ENCODE peak calls at places on chromosomes 13 and 19, in seven cellular contexts. A is IMR-90, U is H1, N is mammary epithelial cell, F is OCI-LY7, W is trophoblast cell, Q is neuronal stem cell. C is an unnamed sample.

GRCh38 chr19:16216744-16217670 is 19.3 kb downstream of the AP1M1 start:
- DNase-seq in U (no peak), F (no peak), N (no peak), W (no peak), A (no peak), Q (no peak), C (no peak)

GRCh38 chr19:42693760-42694350 is 46.4 kb downstream of the PSG3 start:
- DNase-seq in U (no peak), F (peak), Q (no peak), A (peak), W (peak), N (peak), C (peak)

GRCh38 chr13:94073006-94073744 is 406.3 kb downstream of the DCT start:
- DNase-seq in U (no peak), Q (no peak), N (peak), A (peak), F (no peak), W (no peak), C (no peak)

GRCh38 chr19:6424190-6424938 is at the start of gene KHSRP:
- DNase-seq in U (peak), Q (no peak), W (no peak), A (no peak), F (peak), N (no peak), C (no peak)

GRCh38 chr13:50171585-50172282 is 156.5 kb downstream of the KCNRG start:
- DNase-seq in W (peak), F (no peak), U (no peak), A (peak), Q (no peak), N (no peak), C (no peak)

GRCh38 chr13:80612804-80613203 is 271.9 kb upstream of the SPRY2 start:
- DNase-seq in W (no peak), F (no peak), A (no peak), U (no peak), Q (peak), N (no peak), C (no peak)

GRCh38 chr13:113119822-113120189 is 2.8 kb upstream of the F10 start:
- DNase-seq in W (no peak), N (no peak), U (no peak), Q (no peak), F (no peak), A (no peak), C (no peak)

GRCh38 chr13:44237276-44237767 is 136.3 kb upstream of the SERP2 start:
- DNase-seq in F (no peak), U (no peak), Q (no peak), A (peak), N (peak), W (peak), C (peak)

GRCh38 chr13:111411186-111411858 is 90.9 kb downstream of the TEX29 start:
- DNase-seq in A (no peak), Q (no peak), N (no peak), F (no peak), U (no peak), W (no peak), C (no peak)

GRCh38 chr19:11025445-11025844 is 63.8 kb upstream of the LDLR start:
- DNase-seq in W (no peak), A (no peak), F (no peak), N (no peak), Q (no peak), U (no peak), C (no peak)

GRCh38 chr13:87972568-87972967 is 301.4 kb downstream of the SLITRK5 start:
- DNase-seq in U (no peak), A (no peak), F (no peak), Q (no peak), W (no peak), N (no peak), C (no peak)

DNA sequence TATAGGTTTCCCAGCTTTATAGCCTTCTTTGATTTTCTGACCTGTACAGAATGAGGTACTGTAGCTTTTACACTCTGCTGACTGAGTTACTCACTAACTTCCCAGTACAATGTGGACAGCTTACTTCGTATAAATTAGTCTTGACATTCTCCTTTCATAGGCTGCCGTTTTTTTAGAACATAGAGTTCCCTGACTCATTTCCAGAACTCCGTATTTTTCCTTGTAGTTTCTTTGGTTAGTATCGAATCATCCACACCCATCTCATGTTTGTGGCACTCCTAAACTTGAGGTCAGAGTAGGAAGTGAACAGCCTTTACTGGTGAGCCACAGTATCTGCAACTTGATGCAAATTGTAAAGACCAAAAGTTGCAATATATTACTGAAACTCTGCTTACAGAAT is 303.9 kb downstream of the SLITRK5 start:
- DNase-seq in N (no peak), U (no peak), F (no peak), W (no peak), A (no peak), Q (no peak), C (no peak)
- H2AFZ ChIP-seq in N (no peak), U (no peak), F (no peak), W (no peak), A (no peak), Q (no peak), C (no peak)

GRCh38 chr19:38004100-38004504 is 97.1 kb downstream of the SIPA1L3 start:
- DNase-seq in A (no peak), Q (no peak), F (no peak), N (no peak), U (no peak), W (no peak), C (no peak)
- H2AFZ ChIP-seq in A (peak), Q (peak), F (peak), N (peak), U (no peak), W (no peak), C (no peak)

DNA sequence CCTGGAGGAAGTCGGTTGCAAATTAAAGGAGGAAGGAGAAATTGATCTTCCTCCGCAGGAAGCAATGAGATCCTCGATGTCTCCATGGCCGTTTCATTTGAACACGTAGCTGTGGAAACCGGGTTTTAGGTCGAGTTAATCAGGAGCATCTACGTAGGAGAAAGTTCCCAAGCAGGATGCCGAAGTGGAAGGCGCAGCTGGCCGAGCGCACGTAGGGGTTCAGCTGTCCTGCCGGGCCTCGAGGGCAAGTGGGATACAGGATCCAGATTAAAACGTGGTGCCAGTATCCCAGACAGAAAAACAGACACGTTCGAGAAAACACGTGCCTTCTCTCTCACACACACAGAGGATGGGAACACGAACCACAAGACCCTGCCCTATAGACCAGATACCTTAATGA is 40.3 kb upstream of the POMP start:
- DNase-seq in Q (no peak), U (no peak), N (no peak), F (no peak), W (peak), A (no peak), C (no peak)
- H2AFZ ChIP-seq in Q (no peak), U (peak), N (no peak), F (no peak), W (no peak), A (no peak), C (no peak)

GRCh38 chr19:12918253-12918652 is 840 bp downstream of the SYCE2 start:
- DNase-seq in A (no peak), N (no peak), W (no peak), F (no peak), U (no peak), Q (no peak), C (no peak)

GRCh38 chr19:12913871-12914690 is 5.0 kb downstream of the SYCE2 start:
- DNase-seq in N (no peak), U (no peak), A (no peak), W (no peak), F (peak), Q (no peak), C (no peak)

GRCh38 chr19:12907166-12907565 is 11.9 kb downstream of the SYCE2 start:
- DNase-seq in Q (no peak), U (no peak), F (no peak), N (no peak), A (no peak), W (no peak), C (no peak)

DNA sequence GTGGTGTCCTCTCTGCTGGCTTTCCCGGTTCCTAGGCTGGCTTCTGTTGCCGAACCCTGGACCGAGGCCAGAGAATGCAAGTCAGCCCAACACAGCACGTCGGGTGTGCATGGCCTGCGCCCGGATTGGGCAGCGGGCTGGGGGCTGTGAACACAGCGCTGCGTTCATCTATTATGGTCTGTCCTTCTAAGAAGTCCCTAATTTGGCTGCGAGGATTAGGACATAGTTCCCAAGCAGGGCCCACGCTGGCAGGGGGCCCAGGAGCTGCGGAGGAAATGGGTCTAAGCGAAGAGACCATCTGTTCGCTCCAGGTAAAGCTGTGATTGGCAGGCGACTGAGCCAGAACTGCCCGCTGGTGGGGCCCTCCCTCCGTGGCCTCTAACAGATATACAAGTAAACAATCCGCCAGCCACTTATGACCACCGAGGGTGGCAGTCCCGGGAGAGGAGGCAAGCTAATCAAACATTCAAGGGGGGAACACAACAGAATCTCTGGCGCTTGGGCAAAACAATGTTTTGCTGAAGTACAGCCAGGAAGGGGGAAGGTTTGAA is 6.0 kb downstream of the SYCE2 start:
- DNase-seq in W (no peak), F (no peak), N (no peak), U (peak), A (peak), Q (no peak), C (no peak)
- H2AFZ ChIP-seq in W (peak), F (no peak), N (peak), U (no peak), A (peak), Q (peak), C (no peak)

GRCh38 chr19:13026478-13026999 is 31.3 kb downstream of the NFIX start:
- DNase-seq in A (peak), U (no peak), Q (no peak), N (peak), F (no peak), W (no peak), C (no peak)

GRCh38 chr19:13023666-13024065 is 28.4 kb downstream of the NFIX start:
- DNase-seq in A (no peak), N (no peak), F (no peak), W (no peak), U (no peak), Q (no peak), C (no peak)

GRCh38 chr19:13025819-13026477 is 30.7 kb downstream of the NFIX start:
- DNase-seq in Q (no peak), W (no peak), U (no peak), F (no peak), A (no peak), N (no peak), C (no peak)

GRCh38 chr19:13024126-13024957 is 29.1 kb downstream of the NFIX start:
- DNase-seq in N (peak), W (no peak), U (no peak), F (no peak), Q (no peak), A (peak), C (no peak)

GRCh38 chr19:13024958-13025653 is 29.8 kb downstream of the NFIX start:
- DNase-seq in F (no peak), N (peak), A (no peak), W (no peak), U (peak), Q (no peak), C (no peak)
- H2AFZ ChIP-seq in F (no peak), N (peak), A (peak), W (no peak), U (no peak), Q (no peak), C (no peak)

GRCh38 chr13:60396783-60397692 is at the start of gene TDRD3:
- DNase-seq in W (peak), A (peak), U (peak), F (peak), Q (peak), N (peak), C (peak)
- H2AFZ ChIP-seq in W (peak), A (peak), U (peak), F (peak), Q (peak), N (peak), C (peak)

GRCh38 chr19:55119053-55119452 is 1.6 kb upstream of the PPP1R12C start:
- DNase-seq in Q (no peak), U (no peak), A (no peak), N (no peak), W (no peak), F (no peak), C (no peak)
- H2AFZ ChIP-seq in Q (peak), U (peak), A (peak), N (peak), W (peak), F (no peak), C (no peak)